ENCODE peak calls at places on chromosomes 11 and 22, in eight cellular contexts. One of them, this sample, is unnamed.

GRCh38 chr22:35872451-35872850 is 154.8 kb downstream of the APOL5 start:
- DNase-seq in GM23338: no peak
- DNase-seq in stomach: no peak
- DNase-seq in suprapubic skin: no peak
- DNase-seq in GM12891: no peak
- DNase-seq in SK-N-SH: no peak
- DNase-seq in transverse colon: no peak
- DNase-seq in HL-60: no peak
- DNase-seq in this sample: no peak

GRCh38 chr22:26308467-26308866 is 120.6 kb upstream of the ASPHD2 start:
- DNase-seq in GM23338: no peak
- DNase-seq in stomach: no peak
- DNase-seq in suprapubic skin: no peak
- DNase-seq in GM12891: no peak
- DNase-seq in SK-N-SH: no peak
- DNase-seq in transverse colon: no peak
- DNase-seq in HL-60: no peak
- DNase-seq in this sample: no peak

GRCh38 chr11:37333345-37333744 is 735.3 kb upstream of the RAG2 start:
- DNase-seq in GM23338: no peak
- DNase-seq in stomach: no peak
- DNase-seq in suprapubic skin: no peak
- DNase-seq in GM12891: no peak
- DNase-seq in SK-N-SH: peak
- DNase-seq in transverse colon: no peak
- DNase-seq in HL-60: no peak
- DNase-seq in this sample: no peak

GRCh38 chr11:111555255-111555654 is 14.7 kb downstream of the LAYN start:
- DNase-seq in GM23338: no peak
- DNase-seq in stomach: no peak
- DNase-seq in suprapubic skin: no peak
- DNase-seq in GM12891: no peak
- DNase-seq in SK-N-SH: no peak
- DNase-seq in transverse colon: no peak
- DNase-seq in HL-60: no peak
- DNase-seq in this sample: no peak

GRCh38 chr11:45093761-45094455 is 52.5 kb upstream of the PRDM11 start:
- DNase-seq in GM23338: no peak
- DNase-seq in stomach: peak
- DNase-seq in suprapubic skin: peak
- DNase-seq in GM12891: no peak
- DNase-seq in SK-N-SH: no peak
- DNase-seq in transverse colon: no peak
- DNase-seq in HL-60: no peak
- DNase-seq in this sample: no peak

GRCh38 chr22:39472570-39473556 is 16.1 kb downstream of the MGAT3 start:
- DNase-seq in GM23338: no peak
- DNase-seq in stomach: peak
- DNase-seq in suprapubic skin: no peak
- DNase-seq in GM12891: no peak
- DNase-seq in SK-N-SH: no peak
- DNase-seq in transverse colon: peak
- DNase-seq in HL-60: no peak
- DNase-seq in this sample: no peak

GRCh38 chr11:69801513-69802335 is 17.5 kb downstream of the FGF3 start:
- DNase-seq in GM23338: peak
- DNase-seq in stomach: peak
- DNase-seq in suprapubic skin: no peak
- DNase-seq in GM12891: no peak
- DNase-seq in SK-N-SH: peak
- DNase-seq in transverse colon: no peak
- DNase-seq in HL-60: no peak
- DNase-seq in this sample: no peak

GRCh38 chr11:95426823-95427462 is 195.9 kb upstream of the SESN3 start:
- DNase-seq in GM23338: peak
- DNase-seq in stomach: no peak
- DNase-seq in suprapubic skin: no peak
- DNase-seq in GM12891: no peak
- DNase-seq in SK-N-SH: no peak
- DNase-seq in transverse colon: no peak
- DNase-seq in HL-60: no peak
- DNase-seq in this sample: no peak

GRCh38 chr11:72814831-72815618 is 814 bp downstream of the ATG16L2 start:
- DNase-seq in GM23338: peak
- DNase-seq in stomach: no peak
- DNase-seq in suprapubic skin: no peak
- DNase-seq in GM12891: no peak
- DNase-seq in SK-N-SH: no peak
- DNase-seq in transverse colon: peak
- DNase-seq in HL-60: no peak
- DNase-seq in this sample: no peak

GRCh38 chr22:36328635-36329216 is 59.0 kb downstream of the MYH9 start:
- DNase-seq in GM23338: no peak
- DNase-seq in stomach: peak
- DNase-seq in suprapubic skin: no peak
- DNase-seq in GM12891: no peak
- DNase-seq in SK-N-SH: no peak
- DNase-seq in transverse colon: peak
- DNase-seq in HL-60: peak
- DNase-seq in this sample: no peak

GRCh38 chr22:38842512-38843200 is 1.2 kb downstream of the NPTXR start:
- DNase-seq in GM23338: no peak
- DNase-seq in stomach: no peak
- DNase-seq in suprapubic skin: no peak
- DNase-seq in GM12891: no peak
- DNase-seq in SK-N-SH: no peak
- DNase-seq in transverse colon: no peak
- DNase-seq in HL-60: no peak
- DNase-seq in this sample: no peak

GRCh38 chr11:88428959-88429358 is 91.4 kb upstream of the CTSC start:
- DNase-seq in GM23338: peak
- DNase-seq in stomach: no peak
- DNase-seq in suprapubic skin: no peak
- DNase-seq in GM12891: no peak
- DNase-seq in SK-N-SH: no peak
- DNase-seq in transverse colon: no peak
- DNase-seq in HL-60: no peak
- DNase-seq in this sample: no peak

GRCh38 chr11:29310016-29310415 is 706.8 kb downstream of the KCNA4 start:
- DNase-seq in GM23338: no peak
- DNase-seq in stomach: no peak
- DNase-seq in suprapubic skin: no peak
- DNase-seq in GM12891: no peak
- DNase-seq in SK-N-SH: no peak
- DNase-seq in transverse colon: no peak
- DNase-seq in HL-60: no peak
- DNase-seq in this sample: no peak

GRCh38 chr22:44342347-44342956 is 29.7 kb upstream of the SHISAL1 start:
- DNase-seq in GM23338: no peak
- DNase-seq in stomach: no peak
- DNase-seq in suprapubic skin: no peak
- DNase-seq in GM12891: no peak
- DNase-seq in SK-N-SH: no peak
- DNase-seq in transverse colon: no peak
- DNase-seq in HL-60: no peak
- DNase-seq in this sample: no peak

GRCh38 chr11:12019337-12019736 is 10.9 kb upstream of the DKK3 start:
- DNase-seq in GM23338: no peak
- DNase-seq in stomach: peak
- DNase-seq in suprapubic skin: no peak
- DNase-seq in GM12891: no peak
- DNase-seq in SK-N-SH: no peak
- DNase-seq in transverse colon: no peak
- DNase-seq in HL-60: no peak
- DNase-seq in this sample: no peak

GRCh38 chr22:41240377-41241132 is at the start of gene CHADL:
- DNase-seq in GM23338: peak
- DNase-seq in stomach: no peak
- DNase-seq in suprapubic skin: no peak
- DNase-seq in GM12891: no peak
- DNase-seq in SK-N-SH: peak
- DNase-seq in transverse colon: no peak
- DNase-seq in HL-60: no peak
- DNase-seq in this sample: no peak

GRCh38 chr11:61645179-61645868 is 34.9 kb upstream of the DAGLA start:
- DNase-seq in GM23338: no peak
- DNase-seq in stomach: no peak
- DNase-seq in suprapubic skin: no peak
- DNase-seq in GM12891: no peak
- DNase-seq in SK-N-SH: peak
- DNase-seq in transverse colon: no peak
- DNase-seq in HL-60: no peak
- DNase-seq in this sample: no peak

GRCh38 chr11:31199403-31199802 is 170.1 kb downstream of the DCDC1 start:
- DNase-seq in GM23338: peak
- DNase-seq in stomach: no peak
- DNase-seq in suprapubic skin: no peak
- DNase-seq in GM12891: no peak
- DNase-seq in SK-N-SH: no peak
- DNase-seq in transverse colon: no peak
- DNase-seq in HL-60: no peak
- DNase-seq in this sample: no peak

GRCh38 chr11:78586452-78587046 is 11.9 kb upstream of the NARS2 start:
- DNase-seq in GM23338: peak
- DNase-seq in stomach: no peak
- DNase-seq in suprapubic skin: no peak
- DNase-seq in GM12891: no peak
- DNase-seq in SK-N-SH: peak
- DNase-seq in transverse colon: no peak
- DNase-seq in HL-60: no peak
- DNase-seq in this sample: no peak

GRCh38 chr11:72777755-72778278 is 16.0 kb downstream of the STARD10 start:
- DNase-seq in GM23338: no peak
- DNase-seq in stomach: peak
- DNase-seq in suprapubic skin: no peak
- DNase-seq in GM12891: no peak
- DNase-seq in SK-N-SH: no peak
- DNase-seq in transverse colon: peak
- DNase-seq in HL-60: no peak
- DNase-seq in this sample: no peak

GRCh38 chr11:18036456-18036855 is 9.6 kb downstream of the TPH1 start:
- DNase-seq in GM23338: no peak
- DNase-seq in stomach: no peak
- DNase-seq in suprapubic skin: no peak
- DNase-seq in GM12891: no peak
- DNase-seq in SK-N-SH: no peak
- DNase-seq in transverse colon: no peak
- DNase-seq in HL-60: no peak
- DNase-seq in this sample: no peak

DNA sequence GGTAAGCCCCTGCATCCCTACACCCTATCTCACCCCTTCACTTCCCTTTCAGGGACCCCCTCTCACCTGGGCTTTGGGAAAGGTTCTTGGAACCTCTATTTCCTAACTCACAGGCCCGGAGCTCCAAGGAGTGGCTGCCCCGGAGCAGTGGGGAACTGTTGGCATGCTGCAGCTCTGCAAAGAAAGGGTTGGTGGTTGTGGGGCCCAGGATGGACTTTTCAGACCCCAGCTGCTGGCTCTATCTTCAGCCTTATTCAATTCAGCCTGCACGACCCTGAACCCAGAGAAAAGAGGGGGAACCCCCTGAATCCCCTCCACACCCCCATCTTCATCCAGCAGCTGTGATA is 10.0 kb downstream of the ROBO4 start:
- DNase-seq in GM23338: no peak
- DNase-seq in stomach: no peak
- DNase-seq in suprapubic skin: no peak
- DNase-seq in GM12891: no peak
- DNase-seq in SK-N-SH: peak
- DNase-seq in transverse colon: no peak
- DNase-seq in HL-60: no peak
- DNase-seq in this sample: no peak
- TF ChIP-seq POLR2AphosphoS5 in GM23338: no peak
- TF ChIP-seq POLR2AphosphoS5 in stomach: no peak
- TF ChIP-seq POLR2AphosphoS5 in suprapubic skin: no peak
- TF ChIP-seq POLR2AphosphoS5 in GM12891: no peak
- TF ChIP-seq POLR2AphosphoS5 in SK-N-SH: no peak
- TF ChIP-seq POLR2AphosphoS5 in transverse colon: no peak
- TF ChIP-seq POLR2AphosphoS5 in HL-60: no peak
- TF ChIP-seq POLR2AphosphoS5 in this sample: no peak

GRCh38 chr11:91124363-91124762 is 901.5 kb upstream of the CHORDC1 start:
- DNase-seq in GM23338: no peak
- DNase-seq in stomach: no peak
- DNase-seq in suprapubic skin: no peak
- DNase-seq in GM12891: no peak
- DNase-seq in SK-N-SH: no peak
- DNase-seq in transverse colon: no peak
- DNase-seq in HL-60: no peak
- DNase-seq in this sample: no peak
- TF ChIP-seq POLR2AphosphoS5 in GM23338: no peak
- TF ChIP-seq POLR2AphosphoS5 in stomach: no peak
- TF ChIP-seq POLR2AphosphoS5 in suprapubic skin: no peak
- TF ChIP-seq POLR2AphosphoS5 in GM12891: no peak
- TF ChIP-seq POLR2AphosphoS5 in SK-N-SH: no peak
- TF ChIP-seq POLR2AphosphoS5 in transverse colon: no peak
- TF ChIP-seq POLR2AphosphoS5 in HL-60: no peak
- TF ChIP-seq POLR2AphosphoS5 in this sample: no peak

GRCh38 chr11:3815882-3816281 is 7.5 kb downstream of the PGAP2 start:
- DNase-seq in GM23338: no peak
- DNase-seq in stomach: no peak
- DNase-seq in suprapubic skin: no peak
- DNase-seq in GM12891: no peak
- DNase-seq in SK-N-SH: no peak
- DNase-seq in transverse colon: no peak
- DNase-seq in HL-60: no peak
- DNase-seq in this sample: no peak
- TF ChIP-seq POLR2AphosphoS5 in GM23338: no peak
- TF ChIP-seq POLR2AphosphoS5 in stomach: no peak
- TF ChIP-seq POLR2AphosphoS5 in suprapubic skin: no peak
- TF ChIP-seq POLR2AphosphoS5 in GM12891: no peak
- TF ChIP-seq POLR2AphosphoS5 in SK-N-SH: no peak
- TF ChIP-seq POLR2AphosphoS5 in transverse colon: no peak
- TF ChIP-seq POLR2AphosphoS5 in HL-60: no peak
- TF ChIP-seq POLR2AphosphoS5 in this sample: no peak

GRCh38 chr11:63611395-63611747 is 2.9 kb downstream of the PLAAT3 start:
- DNase-seq in GM23338: no peak
- DNase-seq in stomach: no peak
- DNase-seq in suprapubic skin: no peak
- DNase-seq in GM12891: no peak
- DNase-seq in SK-N-SH: no peak
- DNase-seq in transverse colon: no peak
- DNase-seq in HL-60: no peak
- DNase-seq in this sample: no peak

GRCh38 chr11:63612181-63612580 is 2.1 kb downstream of the PLAAT3 start:
- DNase-seq in GM23338: no peak
- DNase-seq in stomach: no peak
- DNase-seq in suprapubic skin: no peak
- DNase-seq in GM12891: no peak
- DNase-seq in SK-N-SH: no peak
- DNase-seq in transverse colon: no peak
- DNase-seq in HL-60: no peak
- DNase-seq in this sample: no peak

GRCh38 chr11:63616953-63617352 is 2.7 kb upstream of the PLAAT3 start:
- DNase-seq in GM23338: no peak
- DNase-seq in stomach: no peak
- DNase-seq in suprapubic skin: no peak
- DNase-seq in GM12891: no peak
- DNase-seq in SK-N-SH: no peak
- DNase-seq in transverse colon: no peak
- DNase-seq in HL-60: no peak
- DNase-seq in this sample: no peak

GRCh38 chr11:63613517-63614135 is 607 bp downstream of the PLAAT3 start:
- DNase-seq in GM23338: peak
- DNase-seq in stomach: peak
- DNase-seq in suprapubic skin: peak
- DNase-seq in GM12891: peak
- DNase-seq in SK-N-SH: peak
- DNase-seq in transverse colon: peak
- DNase-seq in HL-60: no peak
- DNase-seq in this sample: no peak

GRCh38 chr11:63614136-63614664 is at the start of gene PLAAT3:
- DNase-seq in GM23338: peak
- DNase-seq in stomach: peak
- DNase-seq in suprapubic skin: peak
- DNase-seq in GM12891: peak
- DNase-seq in SK-N-SH: peak
- DNase-seq in transverse colon: peak
- DNase-seq in HL-60: no peak
- DNase-seq in this sample: no peak
- TF ChIP-seq POLR2AphosphoS5 in GM23338: peak
- TF ChIP-seq POLR2AphosphoS5 in stomach: peak
- TF ChIP-seq POLR2AphosphoS5 in suprapubic skin: no peak
- TF ChIP-seq POLR2AphosphoS5 in GM12891: no peak
- TF ChIP-seq POLR2AphosphoS5 in SK-N-SH: no peak
- TF ChIP-seq POLR2AphosphoS5 in transverse colon: peak
- TF ChIP-seq POLR2AphosphoS5 in HL-60: no peak
- TF ChIP-seq POLR2AphosphoS5 in this sample: no peak

This sample was measured in SK-N-MC.